ENCODE peak calls at places on chromosomes 6 and 20, in five cellular contexts. N, V, O, F and K are unnamed samples.

GRCh38 chr6:15086273-15087158 is 159.4 kb upstream of the JARID2 start:
- DNase-seq in N (no peak), V (no peak), O (no peak), F (no peak), K (no peak)

GRCh38 chr20:4303136-4303535 is 287.8 kb upstream of the RNF24 start:
- DNase-seq in N (no peak), V (no peak), O (no peak), F (no peak), K (no peak)

GRCh38 chr20:63612276-63612931 is 14.5 kb downstream of the GMEB2 start:
- DNase-seq in N (no peak), V (no peak), O (no peak), F (no peak), K (no peak)

GRCh38 chr20:43238833-43239232 is 49.1 kb upstream of the PTPRT start:
- DNase-seq in N (no peak), V (no peak), O (no peak), F (peak), K (no peak)

GRCh38 chr6:83984411-83984810 is 49.2 kb upstream of the MRAP2 start:
- DNase-seq in N (no peak), V (no peak), O (no peak), F (no peak), K (no peak)

GRCh38 chr20:24986436-24987015 is 6.0 kb downstream of the APMAP start:
- DNase-seq in N (no peak), V (no peak), O (no peak), F (no peak), K (no peak)

GRCh38 chr20:12090920-12091319 is 173.2 kb downstream of the BTBD3 start:
- DNase-seq in N (no peak), V (no peak), O (no peak), F (no peak), K (no peak)

GRCh38 chr6:37889015-37889885 is 69.7 kb downstream of the ZFAND3 start:
- DNase-seq in N (no peak), V (no peak), O (no peak), F (no peak), K (no peak)

GRCh38 chr6:52544325-52545022 is 32.4 kb downstream of the TRAM2 start:
- DNase-seq in N (no peak), V (no peak), O (no peak), F (no peak), K (no peak)

GRCh38 chr6:3251462-3252314 is 7.1 kb upstream of the PSMG4 start:
- DNase-seq in N (peak), V (peak), O (peak), F (peak), K (peak)

GRCh38 chr6:85660181-85660611 is 17.5 kb upstream of the SYNCRIP start:
- DNase-seq in N (no peak), V (no peak), O (no peak), F (peak), K (no peak)

GRCh38 chr6:128204621-128205020 is 303.8 kb upstream of the THEMIS start:
- DNase-seq in N (no peak), V (peak), O (no peak), F (peak), K (no peak)

DNA sequence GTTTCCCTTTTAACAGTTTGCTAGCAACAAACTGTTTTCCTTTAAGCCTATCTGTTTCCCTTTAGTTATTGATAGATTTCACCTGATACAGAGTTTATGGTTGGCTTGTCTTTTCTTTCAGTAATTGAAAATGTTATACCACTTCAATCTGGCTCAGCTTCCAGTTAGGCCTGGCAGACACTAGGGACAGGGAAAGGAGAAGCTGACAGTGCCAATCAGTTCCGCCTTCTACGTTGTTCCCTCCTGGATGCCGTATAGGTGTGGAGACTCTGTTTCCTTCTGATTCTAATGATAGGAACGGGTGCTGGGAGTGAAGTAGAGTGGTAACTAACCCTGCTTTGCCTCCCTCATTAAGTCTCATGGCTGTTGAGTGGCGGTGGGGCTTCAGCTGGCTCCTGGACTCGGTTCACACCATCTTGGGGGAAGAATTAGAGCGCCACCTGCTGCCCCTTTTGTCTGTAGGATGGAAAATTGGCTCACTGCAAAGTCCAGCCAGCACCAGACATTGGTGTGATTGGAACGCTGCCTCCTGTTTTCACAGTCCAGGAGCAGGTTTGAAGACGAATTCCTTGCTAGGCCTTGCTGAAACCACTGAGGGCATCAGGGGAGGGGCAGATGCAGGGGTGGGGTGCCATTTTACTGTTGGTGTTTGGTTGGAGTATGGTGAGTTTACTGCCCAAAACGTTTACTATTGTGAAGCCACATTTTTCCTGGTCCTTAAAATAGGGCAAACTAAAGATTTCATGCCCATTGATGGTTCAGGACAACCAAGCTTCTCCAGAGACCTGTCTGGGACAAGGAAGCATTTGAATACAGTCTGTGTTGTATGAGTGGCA is 1729.5 kb downstream of the GRIK2 start:
- DNase-seq in N (peak), V (peak), O (peak), F (peak), K (peak)
- TF ChIP-seq CTCF in N (peak), V (peak), O (peak), F (peak), K (peak)

DNA sequence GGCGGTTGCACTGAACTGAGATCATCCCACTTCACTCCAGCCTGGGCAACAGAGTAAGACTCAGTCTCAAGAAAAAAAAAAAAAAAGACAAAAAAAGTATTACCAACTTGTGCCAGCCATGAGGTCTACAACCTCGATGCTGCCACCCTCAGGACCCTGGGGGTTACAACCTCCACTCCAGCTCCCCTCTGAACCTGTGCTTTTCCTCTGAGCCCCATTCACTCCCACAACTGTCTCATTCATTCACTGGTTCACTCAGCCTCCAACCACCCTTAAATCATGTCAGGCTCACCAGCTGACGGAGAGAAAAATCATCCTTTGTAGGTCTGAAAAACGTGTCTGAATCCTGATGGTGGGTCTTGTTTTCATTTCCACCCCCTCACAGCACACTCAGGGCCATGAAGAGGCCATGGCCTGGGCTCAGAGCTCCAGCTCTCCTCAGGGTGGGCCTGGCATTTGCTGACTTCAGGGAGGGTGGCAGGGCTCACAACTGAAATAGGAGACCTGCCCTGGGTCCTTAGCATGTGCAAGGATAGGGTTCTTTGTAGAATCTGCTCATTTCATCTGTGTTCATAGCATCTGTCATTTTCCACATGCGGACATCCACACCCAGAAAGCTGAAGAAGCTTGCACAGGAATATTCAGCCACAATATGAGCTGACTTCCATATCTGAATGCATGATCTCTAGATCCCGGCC is 1.9 kb upstream of the ULBP1 start:
- DNase-seq in N (no peak), V (no peak), O (no peak), F (no peak), K (no peak)
- TF ChIP-seq CTCF in N (peak), V (peak), O (no peak), F (peak), K (peak)

GRCh38 chr6:64255000-64255399 is 619.4 kb downstream of the PHF3 start:
- DNase-seq in N (no peak), V (no peak), O (no peak), F (no peak), K (no peak)

GRCh38 chr6:64249129-64249528 is 613.5 kb downstream of the PHF3 start:
- DNase-seq in N (no peak), V (no peak), O (no peak), F (peak), K (no peak)

GRCh38 chr6:64254558-64254957 is 619.0 kb downstream of the PHF3 start:
- DNase-seq in N (no peak), V (no peak), O (no peak), F (no peak), K (no peak)

GRCh38 chr6:64250126-64250525 is 614.5 kb downstream of the PHF3 start:
- DNase-seq in N (no peak), V (no peak), O (no peak), F (no peak), K (no peak)

GRCh38 chr6:64252256-64252655 is 616.7 kb downstream of the PHF3 start:
- DNase-seq in N (no peak), V (no peak), O (no peak), F (no peak), K (no peak)
- TF ChIP-seq CTCF in N (no peak), V (no peak), O (no peak), F (no peak), K (no peak)

GRCh38 chr20:62505337-62506045 is 29.7 kb upstream of the GATA5 start:
- DNase-seq in N (no peak), V (no peak), O (no peak), F (no peak), K (no peak)

GRCh38 chr20:62507323-62507722 is 31.5 kb upstream of the GATA5 start:
- DNase-seq in N (no peak), V (no peak), O (no peak), F (no peak), K (no peak)

GRCh38 chr20:62504323-62504722 is 28.5 kb upstream of the GATA5 start:
- DNase-seq in N (no peak), V (no peak), O (no peak), F (no peak), K (no peak)

GRCh38 chr20:62506791-62507190 is 31.0 kb upstream of the GATA5 start:
- DNase-seq in N (no peak), V (no peak), O (no peak), F (no peak), K (no peak)

DNA sequence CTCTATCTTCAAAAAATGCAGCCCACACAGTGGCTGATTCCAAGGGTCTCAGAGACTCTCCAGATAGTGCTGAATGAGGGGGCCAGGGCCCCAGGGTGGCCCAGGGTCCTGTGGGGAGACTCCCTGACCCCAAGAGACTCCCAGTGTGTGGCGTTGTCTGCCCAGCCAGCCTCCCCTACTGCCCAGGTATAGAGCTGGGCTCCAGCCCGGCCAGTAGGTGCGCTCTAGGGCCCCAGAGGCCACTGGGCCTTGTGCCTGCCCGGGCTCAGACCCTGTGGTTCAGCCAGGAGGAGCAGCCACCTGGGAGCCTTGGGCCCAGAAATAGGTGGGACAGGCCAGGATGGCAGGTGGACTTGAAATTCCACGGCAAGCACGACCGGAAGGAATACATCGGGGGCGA is 30.3 kb upstream of the GATA5 start:
- DNase-seq in N (no peak), V (no peak), O (no peak), F (no peak), K (no peak)
- TF ChIP-seq CTCF in N (no peak), V (no peak), O (no peak), F (no peak), K (no peak)

GRCh38 chr6:94639564-94639963 is 937.8 kb upstream of the MANEA start:
- DNase-seq in N (no peak), V (no peak), O (no peak), F (no peak), K (no peak)

DNA sequence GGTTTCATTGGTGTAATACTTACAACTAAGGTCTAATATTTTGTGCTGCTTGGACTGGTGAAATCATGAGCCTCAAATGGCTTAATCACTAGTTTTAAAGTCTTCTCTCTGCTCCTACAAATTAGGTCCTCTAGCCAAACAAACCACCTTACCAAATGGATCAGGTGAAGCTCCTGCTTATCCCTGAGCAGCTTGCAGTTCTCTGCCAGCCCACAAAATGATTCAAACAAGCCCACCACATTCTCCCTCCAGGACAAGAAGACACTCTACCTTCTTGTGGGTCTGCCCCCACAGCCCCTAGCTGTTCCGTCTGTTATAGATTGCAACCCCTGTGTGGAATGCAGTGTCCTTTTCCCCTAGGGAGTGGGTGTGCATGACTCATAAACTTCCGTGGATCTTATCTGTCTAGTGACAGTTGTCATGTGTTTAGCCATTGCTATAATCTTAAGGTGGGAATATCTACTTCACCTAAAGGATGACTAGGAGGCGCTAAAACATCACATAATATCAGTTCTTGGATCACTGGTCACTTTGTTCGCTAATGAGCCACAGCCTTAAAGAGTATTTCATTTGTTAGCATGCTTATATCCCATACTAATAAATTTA is 940.5 kb upstream of the MANEA start:
- DNase-seq in N (peak), V (peak), O (no peak), F (no peak), K (no peak)
- TF ChIP-seq CTCF in N (peak), V (peak), O (no peak), F (no peak), K (peak)

GRCh38 chr6:70843328-70843918 is 113.4 kb downstream of the B3GAT2 start:
- DNase-seq in N (no peak), V (no peak), O (no peak), F (no peak), K (no peak)
- TF ChIP-seq CTCF in N (no peak), V (no peak), O (no peak), F (no peak), K (no peak)

DNA sequence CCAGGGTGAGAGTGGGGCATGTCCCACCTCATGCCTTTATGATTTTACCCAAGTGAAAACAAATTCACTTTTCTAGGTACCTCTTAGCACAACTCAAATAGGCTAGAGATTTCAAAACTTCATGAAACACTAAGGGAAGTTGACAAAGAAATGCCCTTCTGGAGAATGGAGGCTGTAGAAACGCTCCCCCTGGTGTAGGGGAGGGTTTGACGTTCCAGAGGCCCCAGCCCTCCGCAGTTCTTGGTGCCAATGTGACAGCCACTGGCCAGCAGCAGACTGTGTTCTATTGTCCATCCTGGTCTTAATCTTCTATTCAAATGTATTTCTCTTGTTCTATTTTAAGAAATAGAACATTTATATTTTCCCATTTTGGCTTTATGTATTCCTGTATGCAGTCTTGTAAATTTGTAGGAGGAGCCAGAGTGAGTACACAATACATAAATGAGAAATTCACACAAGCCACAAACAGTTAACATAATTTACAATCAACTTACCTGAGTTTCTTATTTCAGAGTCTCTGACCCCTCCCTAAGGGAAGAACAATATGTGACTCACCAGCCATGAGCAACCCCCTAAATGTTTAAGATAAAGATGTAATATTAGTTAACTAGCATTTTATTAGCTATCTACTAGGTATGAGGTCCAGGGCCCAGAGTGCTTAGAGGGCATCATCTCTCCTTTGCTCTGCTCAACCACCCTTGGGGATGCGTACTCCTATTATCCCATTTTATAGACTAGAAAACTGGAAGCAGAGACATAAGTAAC is 8.8 kb upstream of the MUC21 start:
- DNase-seq in N (no peak), V (no peak), O (no peak), F (no peak), K (no peak)
- TF ChIP-seq CTCF in N (no peak), V (no peak), O (no peak), F (no peak), K (no peak)